ENCODE peak calls at places on chromosome 14, in six cellular contexts. Q is esophagus muscularis mucosa, M is GM12891, J is transverse colon, A is GM23338, D is prostate gland. G is an unnamed sample.

GRCh38 chr14:50083467-50084337 is 32.7 kb downstream of the VCPKMT start:
- DNase-seq in Q (no peak), A (no peak), D (no peak), M (no peak), J (no peak), G (no peak)

GRCh38 chr14:20494935-20495766 is 10.2 kb upstream of the RNASE10 start:
- DNase-seq in Q (no peak), J (no peak), A (no peak), M (no peak), D (peak), G (no peak)

GRCh38 chr14:35335388-35336092 is 43.4 kb downstream of the PSMA6 start:
- DNase-seq in A (no peak), J (peak), D (no peak), M (no peak), Q (no peak), G (no peak)

GRCh38 chr14:58687232-58687795 is 49.6 kb downstream of the DACT1 start:
- DNase-seq in J (no peak), M (no peak), Q (no peak), A (no peak), D (no peak), G (no peak)

GRCh38 chr14:76647699-76648298 is 113.5 kb upstream of the VASH1 start:
- DNase-seq in J (peak), Q (no peak), D (peak), A (peak), M (peak), G (no peak)

GRCh38 chr14:56585461-56586084 is 6.0 kb downstream of the TMEM260 start:
- DNase-seq in J (no peak), M (no peak), D (no peak), A (no peak), Q (no peak), G (no peak)

GRCh38 chr14:91029451-91030217 is 30.8 kb downstream of the RPS6KA5 start:
- DNase-seq in J (no peak), D (no peak), Q (no peak), M (no peak), A (no peak), G (no peak)

GRCh38 chr14:20388159-20388558 is 25.1 kb downstream of the TEP1 start:
- DNase-seq in M (no peak), D (no peak), A (peak), J (no peak), Q (no peak), G (no peak)

GRCh38 chr14:33085799-33086198 is 147.1 kb downstream of the NPAS3 start:
- DNase-seq in Q (no peak), M (no peak), D (no peak), J (no peak), A (no peak), G (no peak)

GRCh38 chr14:54503476-54503875 is 6.2 kb upstream of the CGRRF1 start:
- DNase-seq in D (no peak), J (no peak), A (peak), Q (no peak), M (no peak), G (no peak)

GRCh38 chr14:59583755-59584154 is 7.1 kb upstream of the CCDC175 start:
- DNase-seq in M (no peak), J (no peak), D (no peak), Q (no peak), A (peak), G (no peak)

GRCh38 chr14:59207506-59207933 is 19.1 kb downstream of the DAAM1 start:
- DNase-seq in D (no peak), Q (no peak), A (no peak), M (no peak), J (no peak), G (no peak)

GRCh38 chr14:64091217-64091616 is 203.0 kb downstream of the ESR2 start:
- DNase-seq in Q (no peak), A (no peak), D (no peak), J (no peak), M (no peak), G (no peak)

GRCh38 chr14:37615582-37616289 is 20.3 kb downstream of the TTC6 start:
- DNase-seq in D (no peak), M (no peak), A (no peak), J (no peak), Q (no peak), G (no peak)

GRCh38 chr14:83556746-83557460 is 1973.0 kb upstream of the FLRT2 start:
- DNase-seq in J (no peak), D (no peak), Q (no peak), A (no peak), M (no peak), G (no peak)

GRCh38 chr14:74038015-74038859 is 19.1 kb downstream of the BBOF1 start:
- DNase-seq in M (peak), Q (no peak), J (no peak), D (no peak), A (peak), G (no peak)

GRCh38 chr14:83575301-83575700 is 1954.6 kb upstream of the FLRT2 start:
- DNase-seq in M (no peak), J (no peak), D (no peak), Q (no peak), A (no peak), G (no peak)

GRCh38 chr14:103155013-103155412 is 31.8 kb downstream of the TNFAIP2 start:
- DNase-seq in Q (no peak), J (peak), D (no peak), A (no peak), M (no peak), G (no peak)

GRCh38 chr14:79248131-79248530 is 963.2 kb downstream of the DIO2 start:
- DNase-seq in Q (no peak), M (no peak), A (no peak), J (no peak), D (no peak), G (no peak)

GRCh38 chr14:103142031-103142430 is 18.8 kb downstream of the TNFAIP2 start:
- DNase-seq in Q (no peak), J (no peak), A (no peak), D (no peak), M (no peak), G (no peak)

GRCh38 chr14:26867171-26867757 is 269.4 kb upstream of the NOVA1 start:
- DNase-seq in D (no peak), A (peak), M (no peak), J (no peak), Q (no peak), G (no peak)

GRCh38 chr14:56351861-56352260 is 227.7 kb upstream of the TMEM260 start:
- DNase-seq in A (peak), J (no peak), D (no peak), Q (no peak), M (no peak), G (no peak)

GRCh38 chr14:51079085-51079484 is 15.8 kb downstream of the TRIM9 start:
- DNase-seq in Q (no peak), D (no peak), M (no peak), A (no peak), J (no peak), G (no peak)

GRCh38 chr14:28515571-28515970 is 251.0 kb upstream of the FOXG1 start:
- DNase-seq in D (no peak), A (no peak), Q (no peak), M (no peak), J (no peak), G (no peak)

GRCh38 chr14:106522990-106523389 is 996.6 kb downstream of the TMEM121 start:
- DNase-seq in D (no peak), A (no peak), M (no peak), Q (no peak), J (no peak), G (no peak)

DNA sequence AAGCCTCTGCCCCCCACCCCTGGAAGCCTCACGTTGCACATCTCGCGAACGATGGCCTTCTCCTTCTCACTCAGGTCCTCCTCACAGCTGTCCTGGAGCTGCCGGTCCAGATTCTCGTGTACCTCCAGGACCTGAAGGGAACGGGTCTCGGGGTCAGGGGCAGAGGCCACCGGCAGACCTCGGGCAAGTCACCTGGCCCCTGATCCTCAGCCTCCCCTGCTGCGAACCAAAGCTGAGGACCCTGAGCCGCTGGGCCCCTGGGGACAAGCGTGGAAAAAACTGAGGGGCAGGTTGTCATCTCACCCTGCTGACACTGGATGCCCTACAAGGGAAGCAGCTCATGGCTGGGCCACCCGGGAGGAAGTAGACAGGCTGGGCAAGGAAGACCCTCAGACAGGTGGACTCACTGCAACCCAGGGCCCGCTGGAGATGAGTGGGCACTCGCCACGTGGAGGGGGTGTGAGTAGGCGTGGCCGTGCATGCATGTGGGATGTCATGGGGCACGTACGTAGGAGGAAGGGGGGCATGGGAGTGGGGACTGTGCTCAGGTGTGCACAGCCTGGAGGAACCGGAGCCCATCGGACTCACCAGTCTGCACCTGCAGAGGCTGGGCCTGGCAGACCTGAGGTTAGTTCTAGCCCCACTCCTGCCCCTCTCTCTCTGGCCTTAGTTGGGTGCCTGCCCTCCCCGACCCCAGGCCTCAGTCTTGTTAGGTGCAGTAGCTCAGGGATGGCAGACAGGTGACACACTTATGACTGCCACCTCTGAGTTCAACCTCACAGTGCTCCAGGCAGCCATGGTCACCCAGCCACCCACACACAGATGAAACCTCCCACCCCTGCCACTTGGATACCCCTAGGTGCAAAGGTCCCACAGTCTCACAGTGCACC is 35.2 kb downstream of the CCNK start:
- DNase-seq in M (peak), Q (no peak), A (no peak), D (no peak), J (no peak), G (no peak)
- TF ChIP-seq POLR2AphosphoS5 in M (no peak), Q (no peak), A (no peak), D (no peak), J (no peak), G (no peak)

DNA sequence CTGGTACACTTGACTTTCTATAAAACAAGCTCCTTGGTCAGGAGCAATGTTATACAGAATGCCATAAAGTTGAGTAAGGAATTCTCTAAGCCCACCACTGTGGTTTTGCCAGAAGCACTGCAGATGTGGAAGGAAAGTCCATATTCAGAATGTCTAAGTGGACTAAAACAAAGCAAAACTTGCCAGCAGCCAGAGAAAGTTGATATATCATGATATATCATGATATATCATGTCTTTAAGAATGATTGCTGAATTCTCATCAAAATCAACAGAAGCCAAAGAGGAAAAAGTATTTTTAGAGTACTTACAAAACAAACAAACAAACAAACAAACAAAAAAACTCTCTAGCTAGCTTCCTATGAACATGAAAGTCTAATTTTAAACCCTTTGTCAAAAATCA is 424.8 kb upstream of the OR4E1 start:
- DNase-seq in A (no peak), J (no peak), M (no peak), Q (no peak), D (no peak), G (no peak)
- TF ChIP-seq POLR2AphosphoS5 in A (no peak), J (no peak), M (no peak), Q (no peak), D (no peak), G (no peak)

DNA sequence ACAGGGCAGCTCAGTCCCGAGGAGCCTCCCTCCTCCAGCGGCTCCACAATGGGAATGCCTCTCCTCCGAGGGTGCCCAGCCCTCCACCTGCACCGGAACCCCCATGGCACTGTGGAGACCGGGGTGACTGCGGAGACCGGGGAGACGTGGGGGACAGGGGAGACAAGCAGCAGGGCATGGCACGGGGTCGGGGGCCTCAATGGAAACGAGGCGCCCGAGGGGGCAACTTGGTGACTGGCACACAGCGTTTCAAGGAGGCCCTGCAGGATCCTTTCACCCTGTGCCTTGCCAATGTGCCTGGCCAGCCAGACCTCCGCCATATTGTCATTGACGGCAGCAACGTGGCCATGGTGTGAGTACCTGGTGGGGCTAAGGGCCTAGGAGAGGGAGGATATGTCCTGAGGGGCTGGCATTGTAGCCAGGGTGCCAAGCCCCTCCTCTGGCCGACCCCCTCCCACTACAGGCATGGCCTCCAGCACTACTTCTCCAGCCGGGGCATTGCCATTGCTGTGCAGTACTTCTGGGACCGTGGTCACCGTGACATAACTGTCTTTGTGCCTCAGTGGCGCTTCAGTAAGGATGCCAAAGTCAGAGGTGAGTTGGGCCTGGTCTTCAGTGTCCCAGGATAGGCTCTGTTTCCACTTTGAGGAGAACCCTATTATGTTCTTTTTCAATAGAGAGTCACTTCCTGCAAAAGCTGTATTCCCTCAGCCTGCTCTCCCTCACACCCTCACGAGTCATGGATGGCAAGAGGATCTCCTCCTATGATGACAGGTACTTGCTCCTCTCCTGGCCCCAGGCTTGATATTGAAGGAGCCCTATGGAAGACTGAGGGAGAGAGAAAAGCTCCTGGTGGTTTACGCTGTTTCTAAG is 2.7 kb downstream of the KHNYN start:
- DNase-seq in A (no peak), D (no peak), Q (peak), M (no peak), J (no peak), G (peak)
- TF ChIP-seq POLR2AphosphoS5 in A (no peak), D (no peak), Q (no peak), M (peak), J (no peak), G (no peak)

GRCh38 chr14:93742761-93743160 is 45.5 kb downstream of the PRIMA1 start:
- DNase-seq in Q (no peak), A (no peak), J (no peak), M (no peak), D (no peak), G (peak)
- TF ChIP-seq POLR2AphosphoS5 in Q (peak), A (no peak), J (no peak), M (no peak), D (no peak), G (no peak)

GRCh38 chr14:61627612-61628011 is 67.7 kb upstream of the HIF1A start:
- DNase-seq in M (no peak), D (no peak), Q (no peak), J (no peak), A (no peak), G (no peak)

GRCh38 chr14:61628192-61628591 is 67.1 kb upstream of the HIF1A start:
- DNase-seq in Q (no peak), A (no peak), M (no peak), J (no peak), D (no peak), G (no peak)

GRCh38 chr14:61630399-61630798 is 64.9 kb upstream of the HIF1A start:
- DNase-seq in D (no peak), Q (no peak), M (no peak), A (no peak), J (no peak), G (no peak)

GRCh38 chr14:61632401-61633195 is 62.7 kb upstream of the HIF1A start:
- DNase-seq in J (no peak), D (no peak), A (no peak), Q (no peak), M (no peak), G (no peak)

GRCh38 chr14:61631044-61631692 is 64.1 kb upstream of the HIF1A start:
- DNase-seq in J (no peak), Q (no peak), D (no peak), A (no peak), M (no peak), G (no peak)
- TF ChIP-seq POLR2AphosphoS5 in J (no peak), Q (no peak), D (peak), A (no peak), M (no peak), G (no peak)

DNA sequence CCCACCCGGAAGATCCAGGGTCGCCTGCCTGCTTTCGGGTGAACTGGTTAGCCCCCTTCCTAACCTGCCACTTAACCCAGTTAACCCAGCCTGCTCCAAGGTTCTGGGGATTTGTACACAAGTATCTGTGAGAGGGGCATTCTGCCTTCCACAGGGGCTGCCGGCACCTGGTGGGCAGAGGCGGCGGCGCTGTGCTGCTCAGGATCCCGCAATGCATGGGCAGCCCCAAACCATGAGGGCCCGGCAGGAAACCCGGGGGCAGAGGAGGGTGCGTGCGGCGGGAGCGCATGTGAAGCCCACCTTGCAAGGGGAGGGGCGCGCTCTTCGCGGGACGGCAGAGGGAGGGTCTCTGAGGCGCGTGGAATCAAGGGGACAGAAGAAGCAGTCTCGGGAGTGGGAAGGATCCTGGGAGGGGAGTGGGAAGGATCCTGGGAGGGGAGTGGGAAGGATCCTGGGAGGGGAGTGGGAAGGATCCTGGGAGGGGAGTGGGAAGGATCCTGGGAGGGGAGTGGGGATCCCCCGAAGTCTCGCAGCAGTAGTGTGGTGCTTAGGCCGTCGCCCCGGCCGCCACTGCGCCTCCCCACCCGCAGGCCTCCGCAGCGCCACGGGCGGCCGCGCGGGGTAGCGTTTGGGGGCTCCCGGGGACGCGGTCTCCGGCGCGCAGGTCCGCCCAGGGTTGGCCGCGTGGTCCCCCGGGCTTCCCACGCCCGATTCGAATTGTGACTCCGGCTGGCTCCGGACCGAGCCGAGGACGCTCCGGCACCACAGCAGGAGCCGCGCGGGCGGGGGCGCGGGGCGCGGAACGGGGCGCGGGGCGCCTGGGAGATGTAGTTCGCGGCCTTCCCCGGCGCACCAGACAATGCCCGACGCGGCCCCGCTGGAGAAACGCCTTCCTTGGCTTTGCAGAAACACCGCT is 4.9 kb upstream of the MTA1 start:
- DNase-seq in A (peak), M (peak), Q (no peak), J (peak), D (peak), G (peak)
- TF ChIP-seq POLR2AphosphoS5 in A (peak), M (no peak), Q (peak), J (no peak), D (no peak), G (no peak)

GRCh38 chr14:23609001-23609400 is 27.2 kb upstream of the DHRS2 start:
- DNase-seq in J (no peak), D (no peak), M (no peak), A (no peak), Q (no peak), G (no peak)

GRCh38 chr14:23610815-23611289 is 25.3 kb upstream of the DHRS2 start:
- DNase-seq in A (no peak), M (no peak), D (no peak), J (no peak), Q (no peak), G (no peak)

GRCh38 chr14:23612354-23612732 is 23.8 kb upstream of the DHRS2 start:
- DNase-seq in J (no peak), D (no peak), Q (no peak), M (no peak), A (no peak), G (no peak)

GRCh38 chr14:23608454-23608853 is 27.7 kb upstream of the DHRS2 start:
- DNase-seq in A (no peak), J (no peak), Q (no peak), D (no peak), M (no peak), G (no peak)

DNA sequence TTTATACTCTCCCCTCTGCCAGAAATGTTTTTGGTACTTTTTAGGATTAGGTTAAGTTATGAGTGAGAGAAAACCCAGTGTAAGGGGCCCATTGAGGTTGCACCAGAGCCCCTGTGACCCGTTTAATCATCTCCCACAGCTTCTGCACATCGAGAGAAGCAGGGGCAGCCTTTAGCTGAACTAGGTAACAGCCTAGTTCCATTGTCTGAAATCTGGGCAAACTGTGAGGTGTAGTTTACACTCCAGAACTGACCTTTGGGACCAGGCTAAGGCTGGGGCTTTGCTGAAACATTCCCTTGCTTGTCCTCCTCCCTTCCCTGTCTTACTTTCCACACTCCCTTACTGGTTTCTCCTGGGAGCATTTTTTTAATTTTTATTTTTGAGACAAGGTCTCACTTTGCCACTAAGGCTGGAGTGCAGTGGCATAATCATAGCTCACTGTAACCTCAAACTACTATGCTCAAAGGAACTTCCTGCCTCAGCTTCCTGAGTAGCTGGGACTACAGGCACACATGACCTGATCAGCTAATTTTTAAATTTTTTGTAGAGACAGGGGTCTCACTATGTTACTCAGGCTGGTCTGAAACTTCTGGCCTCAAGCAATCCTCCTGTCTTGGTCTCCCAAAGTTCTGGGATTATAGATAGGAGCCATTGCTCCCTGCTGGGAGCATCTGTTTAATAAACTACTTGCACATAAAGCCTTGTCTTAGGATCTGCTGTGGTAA is 25.9 kb upstream of the DHRS2 start:
- DNase-seq in M (no peak), J (no peak), Q (no peak), A (no peak), D (no peak), G (no peak)
- TF ChIP-seq POLR2AphosphoS5 in M (no peak), J (no peak), Q (no peak), A (no peak), D (no peak), G (no peak)

G was measured in vagina.